ENCODE peak calls at places on chromosomes 12 and 14, in six cellular contexts. V is AG09309; P is BJ; W is left ventricle myocardium inferior; H is cardiac fibroblast; U is stimulated activated CD4-positive, alpha-beta T cell treated with anti-CD3 and anti-CD28 coated beads, Interleukin-15, amount 100 ng/mL, for 24 hours. K is an unnamed sample.
A peak's percentile ranks its signal among the peaks of the same experiment; 100 is the strongest.

GRCh38 chr12:14880890-14881453 is 4.7 kb downstream of the MGP start:
- DNase-seq in V (no peak), P (no peak), U (no peak), W (no peak), H (peak; percentile 29), K (no peak)

GRCh38 chr14:64695071-64695470 is 9.2 kb upstream of the PLEKHG3 start:
- DNase-seq in V (no peak), H (no peak), U (no peak), W (no peak), P (no peak), K (no peak)

GRCh38 chr12:110745632-110746284 is 3.1 kb upstream of the PPP1CC start:
- DNase-seq in U (no peak), V (no peak), P (no peak), H (peak; percentile 43), W (no peak), K (no peak)

GRCh38 chr14:93317836-93318807 is 14.7 kb downstream of the BTBD7 start:
- DNase-seq in U (no peak), V (no peak), H (peak; percentile 65), P (no peak), W (no peak), K (peak; percentile 46)

GRCh38 chr12:124633269-124633953 is 66.0 kb upstream of the NCOR2 start:
- DNase-seq in H (peak; percentile 83), V (no peak), W (no peak), P (no peak), U (no peak), K (no peak)

GRCh38 chr14:46048127-46048526 is 603.5 kb downstream of the RPL10L start:
- DNase-seq in V (no peak), W (no peak), H (no peak), P (peak; percentile 21), U (no peak), K (peak; percentile 49)

GRCh38 chr12:14884458-14884878 is 1.2 kb downstream of the MGP start:
- DNase-seq in V (peak; percentile 25), P (peak; percentile 54), U (peak; percentile 77), H (peak; percentile 89), W (peak; percentile 83), K (peak; percentile 87)

GRCh38 chr12:106745181-106745745 is 29.2 kb upstream of the RIC8B start:
- DNase-seq in H (no peak), U (no peak), V (no peak), W (no peak), P (no peak), K (no peak)

GRCh38 chr12:1595026-1595561 is 713 bp upstream of the FBXL14 start:
- DNase-seq in U (no peak), V (no peak), P (no peak), W (no peak), H (no peak), K (peak; percentile 25)

GRCh38 chr14:95257521-95257920 is 62.2 kb downstream of the CLMN start:
- DNase-seq in W (no peak), U (no peak), H (no peak), V (no peak), P (no peak), K (no peak)

GRCh38 chr12:28800129-28800528 is 348.9 kb upstream of the FAR2 start:
- DNase-seq in H (no peak), W (no peak), P (no peak), V (no peak), U (no peak), K (no peak)

GRCh38 chr12:107057071-107057834 is 36.1 kb downstream of the CRY1 start:
- DNase-seq in H (peak; percentile 28), P (peak; percentile 34), U (no peak), V (peak; percentile 33), W (no peak), K (peak; percentile 10)

GRCh38 chr14:54683882-54684794 is 117.2 kb downstream of the SAMD4A start:
- DNase-seq in W (peak; percentile 39), P (peak; percentile 84), V (peak; percentile 83), H (peak; percentile 88), U (no peak), K (peak; percentile 83)

GRCh38 chr12:15244926-15245325 is 23.7 kb upstream of the RERG start:
- DNase-seq in W (no peak), V (no peak), H (no peak), P (no peak), U (no peak), K (no peak)

GRCh38 chr12:25811656-25812126 is 146.8 kb upstream of the RASSF8 start:
- DNase-seq in W (no peak), H (peak; percentile 35), P (peak; percentile 24), V (no peak), U (no peak), K (peak; percentile 63)

GRCh38 chr14:63563370-63564026 is 20.3 kb upstream of the PPP2R5E start:
- DNase-seq in P (no peak), H (peak; percentile 65), V (no peak), U (no peak), W (no peak), K (peak; percentile 20)

GRCh38 chr12:42589465-42590323 is at the start of gene PRICKLE1:
- DNase-seq in W (peak; percentile 40), V (no peak), P (no peak), H (peak; percentile 67), U (peak; percentile 45), K (peak; percentile 74)

GRCh38 chr14:24895243-24895583 is 154.7 kb downstream of the STXBP6 start:
- DNase-seq in V (peak; percentile 13), P (no peak), U (no peak), H (peak; percentile 46), W (no peak), K (no peak)

GRCh38 chr12:4052691-4053090 is 179.5 kb upstream of the PARP11 start:
- DNase-seq in H (no peak), P (no peak), U (no peak), V (no peak), W (no peak), K (no peak)

GRCh38 chr14:103205541-103205906 is 82.3 kb downstream of the TNFAIP2 start:
- DNase-seq in U (no peak), V (no peak), P (no peak), H (no peak), W (no peak), K (no peak)

GRCh38 chr14:30607156-30607780 is 14.9 kb upstream of the SCFD1 start:
- DNase-seq in V (no peak), P (no peak), U (no peak), H (no peak), W (no peak), K (peak; percentile 58)

GRCh38 chr12:121673013-121673441 is 3.6 kb upstream of the MORN3 start:
- DNase-seq in H (no peak), U (no peak), V (no peak), W (no peak), P (no peak), K (no peak)

GRCh38 chr14:23361320-23361719 is 3.7 kb downstream of the EFS start:
- DNase-seq in V (peak; percentile 23), W (no peak), H (peak; percentile 36), P (no peak), U (no peak), K (peak; percentile 54)

GRCh38 chr12:52600941-52601481 is at the start of gene KRT72:
- DNase-seq in W (no peak), V (no peak), H (no peak), U (no peak), P (no peak), K (no peak)

GRCh38 chr14:99330316-99331240 is 58.6 kb upstream of the BCL11B start:
- DNase-seq in P (no peak), W (no peak), H (no peak), V (no peak), U (no peak), K (no peak)

GRCh38 chr12:110307372-110307771 is 26.3 kb downstream of the ATP2A2 start:
- DNase-seq in V (no peak), W (no peak), U (no peak), H (no peak), P (no peak), K (no peak)

GRCh38 chr12:119308743-119309456 is 25.6 kb upstream of the CCDC60 start:
- DNase-seq in W (peak; percentile 29), V (no peak), P (no peak), U (no peak), H (no peak), K (no peak)

GRCh38 chr14:26286806-26287205 is 311.0 kb downstream of the NOVA1 start:
- DNase-seq in V (no peak), P (no peak), H (no peak), W (no peak), U (no peak), K (no peak)

GRCh38 chr12:19506497-19506896 is 67.2 kb downstream of the AEBP2 start:
- DNase-seq in V (no peak), W (no peak), H (no peak), U (no peak), P (no peak), K (no peak)

GRCh38 chr14:80095623-80096022 is 115.7 kb downstream of the DIO2 start:
- DNase-seq in P (peak; percentile 89), U (no peak), W (no peak), V (peak; percentile 50), H (no peak), K (peak; percentile 91)

GRCh38 chr12:67952787-67953186 is 36.5 kb upstream of the IFNG-AS1 start:
- DNase-seq in H (no peak), W (no peak), V (no peak), U (no peak), P (no peak), K (no peak)

GRCh38 chr14:33186656-33187055 is 248.0 kb downstream of the NPAS3 start:
- DNase-seq in P (no peak), W (no peak), V (no peak), H (no peak), U (no peak), K (no peak)

GRCh38 chr14:39977198-39977597 is 545.0 kb upstream of the FBXO33 start:
- DNase-seq in W (no peak), V (no peak), P (no peak), U (no peak), H (no peak), K (no peak)

GRCh38 chr14:98169170-98169587 is 1102.8 kb downstream of the BCL11B start:
- DNase-seq in U (peak; percentile 62), V (no peak), P (no peak), W (no peak), H (no peak), K (no peak)

GRCh38 chr14:56334458-56334857 is 216.2 kb downstream of the PELI2 start:
- DNase-seq in P (no peak), U (no peak), V (no peak), W (no peak), H (peak; percentile 35), K (no peak)

GRCh38 chr12:121005346-121005815 is 10.9 kb downstream of the C12orf43 start:
- DNase-seq in P (no peak), U (peak; percentile 65), V (no peak), W (no peak), H (peak; percentile 54), K (peak; percentile 38)

K was measured in astrocyte of the spinal cord.